ENCODE peak calls at places on chromosomes 11 and 22, in four cellular contexts. R is ovary, W is foreskin fibroblast, J is BJ. O is an unnamed sample.

GRCh38 chr11:18459634-18460033 is 4.0 kb downstream of the LDHAL6A start:
- DNase-seq in W (no peak), R (no peak), J (no peak), O (no peak)

GRCh38 chr11:47213985-47214564 is 699 bp upstream of the DDB2 start:
- DNase-seq in R (peak; percentile 89), W (peak; percentile 94), J (no peak), O (peak; percentile 70)

GRCh38 chr22:49964493-49965290 is 4.1 kb downstream of the PIM3 start:
- DNase-seq in W (no peak), R (peak; percentile 35), J (no peak), O (no peak)

GRCh38 chr11:60951909-60952741 is at the start of gene SLC15A3:
- DNase-seq in R (peak; percentile 62), J (no peak), W (peak; percentile 46), O (no peak)

GRCh38 chr11:93585758-93586157 is 42.6 kb upstream of the SMCO4 start:
- DNase-seq in J (peak; percentile 19), W (peak; percentile 31), R (no peak), O (no peak)

GRCh38 chr11:43923327-43924111 is 18.9 kb upstream of the C11orf96 start:
- DNase-seq in W (peak; percentile 85), J (no peak), R (peak; percentile 68), O (no peak)

GRCh38 chr11:74634537-74634936 is 42.2 kb downstream of the POLD3 start:
- DNase-seq in R (no peak), J (no peak), W (peak; percentile 49), O (no peak)

GRCh38 chr11:17639781-17640180 is 79.6 kb upstream of the MYOD1 start:
- DNase-seq in R (no peak), J (no peak), W (no peak), O (no peak)

GRCh38 chr11:46491661-46492331 is 100.2 kb upstream of the CHRM4 start:
- DNase-seq in J (no peak), W (peak; percentile 20), R (no peak), O (no peak)

GRCh38 chr11:68045900-68046299 is 7.1 kb downstream of the TCIRG1 start:
- DNase-seq in W (no peak), R (no peak), J (no peak), O (no peak)

GRCh38 chr22:35037089-35037488 is 28.9 kb upstream of the ISX start:
- DNase-seq in R (no peak), W (no peak), J (no peak), O (no peak)

GRCh38 chr22:34878996-34879395 is 187.0 kb upstream of the ISX start:
- DNase-seq in W (no peak), J (peak; percentile 26), R (no peak), O (no peak)

GRCh38 chr11:82003671-82004148 is 730.0 kb downstream of the FAM181B start:
- DNase-seq in J (no peak), W (peak; percentile 40), R (no peak), O (peak; percentile 4)

DNA sequence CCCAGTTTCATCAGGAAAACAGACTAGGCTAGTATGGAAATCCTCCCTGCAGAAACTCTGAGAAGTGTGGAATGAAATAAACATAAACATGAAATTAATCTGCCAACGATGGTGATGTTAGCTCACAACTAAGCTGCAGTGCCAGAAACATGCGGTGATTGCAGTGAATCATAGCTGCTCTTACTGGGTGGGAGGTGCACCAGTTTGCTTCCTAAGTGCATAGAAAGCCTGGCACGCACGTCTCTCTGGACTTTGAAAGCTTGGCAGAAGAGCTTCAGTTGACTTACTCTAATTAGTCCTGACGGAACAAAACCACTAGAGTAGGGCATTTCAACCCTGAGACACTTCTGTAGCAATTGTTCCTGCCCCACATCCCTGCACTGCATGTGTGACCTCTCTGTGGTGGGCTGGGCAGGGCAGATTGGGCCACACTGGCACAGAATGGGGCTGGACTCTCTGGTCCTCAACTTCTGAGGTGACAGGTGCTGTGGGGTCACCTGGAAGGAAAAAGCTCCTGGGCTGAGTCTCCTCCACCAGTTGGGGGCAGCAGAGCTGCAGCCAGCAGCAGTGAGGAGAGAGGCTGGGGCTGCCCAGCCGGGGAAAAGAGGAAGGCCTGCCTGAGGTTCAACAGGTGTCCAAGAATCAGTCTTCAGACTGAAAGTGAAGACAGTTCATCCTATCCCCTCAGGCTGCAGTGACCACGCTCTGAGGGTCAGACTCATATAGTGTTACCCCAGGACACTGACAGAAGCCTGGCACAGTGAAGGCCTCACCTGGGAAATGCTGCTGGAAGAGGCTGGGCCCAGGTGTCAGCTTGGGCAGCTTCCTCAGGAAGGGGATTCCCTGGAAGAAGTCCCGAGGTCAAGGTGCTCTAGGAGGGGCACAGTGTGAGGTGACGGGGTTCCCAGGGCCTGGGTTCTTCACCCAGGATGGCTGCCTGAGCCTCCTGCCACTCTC is 40.5 kb downstream of the GGTLC2 start:
- DNase-seq in R (no peak), W (peak; percentile 82), J (no peak), O (peak; percentile 79)
- TF ChIP-seq CTCF in R (no peak), W (peak; percentile 36), J (peak; percentile 39), O (peak; percentile 45)

GRCh38 chr22:43922123-43922522 is 1.5 kb upstream of the PNPLA3 start:
- DNase-seq in R (no peak), J (no peak), W (no peak), O (no peak)
- TF ChIP-seq CTCF in R (no peak), J (peak; percentile 16), W (no peak), O (no peak)

DNA sequence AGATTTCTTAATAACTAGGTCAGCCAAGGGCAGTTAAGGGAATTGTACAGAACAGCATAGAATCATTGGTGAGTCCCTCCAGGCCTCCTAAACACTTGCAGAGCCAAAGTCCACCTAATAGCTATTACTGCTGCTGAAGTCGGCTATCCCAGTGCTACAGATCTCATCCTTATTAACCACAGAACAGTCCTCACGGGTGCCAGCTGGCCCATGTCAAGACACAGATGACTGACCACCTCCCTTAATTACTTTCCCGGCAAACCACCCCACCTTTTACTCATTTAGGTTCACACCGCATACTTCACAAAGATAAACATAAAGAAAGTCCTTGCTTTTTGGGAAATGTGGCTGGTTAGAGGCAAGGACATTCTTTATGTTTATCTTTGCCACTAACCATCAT is 68.6 kb upstream of the OPCML start:
- DNase-seq in R (no peak), W (no peak), J (no peak), O (no peak)
- TF ChIP-seq CTCF in R (no peak), W (no peak), J (no peak), O (no peak)

GRCh38 chr11:843818-844692 is 1.4 kb downstream of the TSPAN4 start:
- DNase-seq in J (peak; percentile 83), W (peak; percentile 99), R (peak; percentile 92), O (peak; percentile 92)

GRCh38 chr11:841981-842369 is 354 bp downstream of the POLR2L start:
- DNase-seq in R (no peak), W (no peak), J (no peak), O (no peak)

GRCh38 chr11:843086-843704 is 543 bp downstream of the TSPAN4 start:
- DNase-seq in W (peak; percentile 53), J (no peak), R (no peak), O (no peak)

GRCh38 chr11:839875-840617 is 2.3 kb downstream of the POLR2L start:
- DNase-seq in W (peak; percentile 63), R (no peak), J (no peak), O (no peak)

DNA sequence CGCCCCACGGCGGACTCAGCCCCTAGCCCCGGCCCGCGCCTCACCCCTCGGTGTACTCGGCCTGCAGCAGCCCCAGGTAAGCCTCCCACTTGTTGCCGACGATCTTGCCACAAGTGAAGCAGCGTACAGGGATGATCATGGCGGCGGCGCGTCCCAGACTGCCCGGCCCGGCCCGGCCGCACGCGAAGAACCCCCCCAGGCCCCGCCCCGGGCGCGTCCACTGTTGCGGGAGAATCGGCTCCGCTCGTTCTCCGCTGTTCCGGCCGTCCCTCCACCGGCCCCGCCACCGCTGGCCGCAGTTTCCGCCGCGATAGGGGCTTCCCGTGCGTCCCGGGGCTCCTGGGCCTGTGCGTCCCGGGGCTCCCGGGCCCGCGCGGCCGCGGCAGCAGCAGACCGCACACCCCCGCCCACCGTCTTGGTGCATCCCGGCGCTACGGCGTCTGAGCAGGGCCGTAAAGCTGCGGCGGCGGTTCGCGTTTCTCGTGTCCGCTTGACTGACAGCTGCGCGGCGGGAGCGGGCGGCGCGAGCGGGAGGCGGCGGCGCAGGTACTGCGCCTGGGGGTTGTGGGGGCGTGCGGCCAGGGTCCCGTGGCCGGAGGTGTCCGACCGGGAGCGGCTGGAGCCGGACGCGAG is at the start of the genes POLR2L and TSPAN4:
- DNase-seq in R (peak; percentile 91), J (no peak), W (peak; percentile 97), O (peak; percentile 74)
- TF ChIP-seq CTCF in R (no peak), J (no peak), W (no peak), O (no peak)

DNA sequence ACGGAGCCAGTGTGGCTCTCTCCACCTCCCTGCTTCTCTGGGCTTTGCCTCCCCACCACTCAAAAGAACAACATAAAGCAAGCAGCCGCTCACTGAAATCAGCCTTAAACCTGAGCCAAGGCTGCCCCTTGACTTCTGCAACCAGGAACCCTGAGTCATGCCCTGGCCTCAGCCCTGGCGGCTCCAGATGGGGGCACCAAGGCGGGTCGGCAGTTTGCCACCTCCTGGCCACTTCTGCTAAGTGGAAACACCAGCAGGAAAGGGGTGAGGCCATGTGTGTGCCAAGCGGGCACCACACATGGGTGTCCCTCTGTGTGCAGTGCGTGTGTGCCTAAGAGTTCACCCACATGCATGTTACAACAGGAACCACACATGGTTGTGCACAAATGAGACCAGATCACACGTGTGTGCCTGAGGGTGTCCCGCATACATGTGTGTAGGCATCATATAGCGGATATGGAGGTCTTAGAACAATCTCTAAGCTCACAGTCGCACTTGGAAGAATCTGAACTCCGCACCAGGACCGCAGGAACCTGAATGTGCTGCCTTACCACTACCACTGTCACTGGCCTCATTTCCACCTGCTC is 221.2 kb downstream of the MN1 start:
- DNase-seq in J (no peak), W (no peak), R (no peak), O (no peak)
- TF ChIP-seq CTCF in J (no peak), W (no peak), R (no peak), O (no peak)

GRCh38 chr11:64687204-64687603 is 35.8 kb downstream of the NRXN2 start:
- DNase-seq in J (no peak), R (peak; percentile 28), W (no peak), O (no peak)
- TF ChIP-seq CTCF in J (no peak), R (no peak), W (no peak), O (no peak)

GRCh38 chr11:114058871-114059277 is 637 bp upstream of the ZBTB16 start:
- DNase-seq in J (no peak), R (no peak), W (peak; percentile 54), O (no peak)

GRCh38 chr11:114059984-114060401 is 482 bp downstream of the ZBTB16 start:
- DNase-seq in W (peak; percentile 77), R (no peak), J (no peak), O (no peak)

GRCh38 chr11:114060402-114061052 is 1.0 kb downstream of the ZBTB16 start:
- DNase-seq in J (no peak), R (no peak), W (peak; percentile 64), O (no peak)

GRCh38 chr11:114058026-114058706 is 1.3 kb upstream of the ZBTB16 start:
- DNase-seq in R (peak; percentile 57), J (no peak), W (no peak), O (no peak)

GRCh38 chr11:114059278-114059983 is at the start of gene ZBTB16:
- DNase-seq in W (peak; percentile 94), R (peak; percentile 92), J (no peak), O (no peak)
- TF ChIP-seq CTCF in W (no peak), R (peak; percentile 16), J (no peak), O (no peak)

DNA sequence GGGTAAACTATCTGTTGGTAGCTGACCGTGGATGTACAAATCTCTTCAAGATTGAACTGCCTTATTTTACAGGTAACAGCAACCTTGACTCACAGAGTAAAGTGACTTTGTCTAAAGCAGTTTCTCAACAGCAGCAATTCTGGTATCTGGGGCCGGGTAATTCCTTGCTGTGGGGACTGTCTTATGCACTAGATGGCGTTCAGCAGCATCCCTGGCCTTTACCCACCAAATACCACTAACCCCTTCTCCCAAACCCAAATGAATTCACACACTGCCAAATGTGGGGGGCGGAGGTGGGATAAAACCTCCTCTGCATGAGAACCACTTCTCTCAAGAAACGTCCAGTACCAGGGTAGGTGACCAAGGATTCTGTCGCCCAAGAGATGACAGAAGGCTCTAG is 1.7 kb upstream of the INCENP start:
- DNase-seq in R (no peak), W (peak; percentile 8), J (no peak), O (no peak)
- TF ChIP-seq CTCF in R (no peak), W (no peak), J (peak; percentile 19), O (peak; percentile 1)

O was measured in AG09319.